ENCODE peak calls at places on chromosomes 13 and 19, in five cellular contexts. One of them, this sample, is unnamed.

GRCh38 chr19:2195914-2196313 is 32.2 kb downstream of the DOT1L start:
- DNase-seq in OCI-LY7: no peak
- DNase-seq in neural progenitor cell: no peak
- DNase-seq in hepatocyte: no peak
- DNase-seq in GM23248: no peak
- DNase-seq in this sample: no peak

GRCh38 chr13:30963794-30964193 is 31.3 kb downstream of the TEX26 start:
- DNase-seq in OCI-LY7: no peak
- DNase-seq in neural progenitor cell: no peak
- DNase-seq in hepatocyte: peak
- DNase-seq in GM23248: peak
- DNase-seq in this sample: no peak

GRCh38 chr13:40060318-40061007 is 405.0 kb downstream of the COG6 start:
- DNase-seq in OCI-LY7: peak
- DNase-seq in neural progenitor cell: no peak
- DNase-seq in hepatocyte: no peak
- DNase-seq in GM23248: peak
- DNase-seq in this sample: no peak

GRCh38 chr13:40581277-40581579 is 85.2 kb downstream of the FOXO1 start:
- DNase-seq in OCI-LY7: peak
- DNase-seq in neural progenitor cell: no peak
- DNase-seq in hepatocyte: no peak
- DNase-seq in GM23248: no peak
- DNase-seq in this sample: no peak

GRCh38 chr13:36421447-36421846 is 10.8 kb upstream of the CCNA1 start:
- DNase-seq in OCI-LY7: no peak
- DNase-seq in neural progenitor cell: no peak
- DNase-seq in hepatocyte: no peak
- DNase-seq in GM23248: peak
- DNase-seq in this sample: no peak

GRCh38 chr13:112983042-112983305 is 14.0 kb downstream of the MCF2L start:
- DNase-seq in OCI-LY7: no peak
- DNase-seq in neural progenitor cell: no peak
- DNase-seq in hepatocyte: no peak
- DNase-seq in GM23248: no peak
- DNase-seq in this sample: no peak

GRCh38 chr19:39996218-39996810 is 546 bp upstream of the ZNF546 start:
- DNase-seq in OCI-LY7: peak
- DNase-seq in neural progenitor cell: no peak
- DNase-seq in hepatocyte: peak
- DNase-seq in GM23248: peak
- DNase-seq in this sample: no peak

GRCh38 chr13:76792680-76793334 is 93.4 kb downstream of the KCTD12 start:
- DNase-seq in OCI-LY7: no peak
- DNase-seq in neural progenitor cell: no peak
- DNase-seq in hepatocyte: no peak
- DNase-seq in GM23248: peak
- DNase-seq in this sample: no peak

GRCh38 chr19:8141726-8142524 is 7.5 kb downstream of the FBN3 start:
- DNase-seq in OCI-LY7: no peak
- DNase-seq in neural progenitor cell: no peak
- DNase-seq in hepatocyte: no peak
- DNase-seq in GM23248: no peak
- DNase-seq in this sample: no peak

GRCh38 chr19:51002542-51003311 is 1.3 kb upstream of the KLK8 start:
- DNase-seq in OCI-LY7: peak
- DNase-seq in neural progenitor cell: peak
- DNase-seq in hepatocyte: peak
- DNase-seq in GM23248: peak
- DNase-seq in this sample: peak

GRCh38 chr19:29260477-29261317 is 47.7 kb upstream of the UQCRFS1 start:
- DNase-seq in OCI-LY7: peak
- DNase-seq in neural progenitor cell: peak
- DNase-seq in hepatocyte: peak
- DNase-seq in GM23248: peak
- DNase-seq in this sample: peak

GRCh38 chr13:45468676-45469075 is 3.9 kb downstream of the COG3 start:
- DNase-seq in OCI-LY7: peak
- DNase-seq in neural progenitor cell: no peak
- DNase-seq in hepatocyte: no peak
- DNase-seq in GM23248: peak
- DNase-seq in this sample: peak

GRCh38 chr19:45972081-45972943 is 1.4 kb downstream of the NOVA2 start:
- DNase-seq in OCI-LY7: no peak
- DNase-seq in neural progenitor cell: no peak
- DNase-seq in hepatocyte: no peak
- DNase-seq in GM23248: no peak
- DNase-seq in this sample: no peak

GRCh38 chr19:4524808-4525562 is 6.7 kb upstream of the PLIN4 start:
- DNase-seq in OCI-LY7: peak
- DNase-seq in neural progenitor cell: peak
- DNase-seq in hepatocyte: peak
- DNase-seq in GM23248: peak
- DNase-seq in this sample: peak

GRCh38 chr13:27565818-27566217 is 54.5 kb downstream of the LNX2 start:
- DNase-seq in OCI-LY7: no peak
- DNase-seq in neural progenitor cell: no peak
- DNase-seq in hepatocyte: no peak
- DNase-seq in GM23248: no peak
- DNase-seq in this sample: no peak
- H3K27ac ChIP-seq in OCI-LY7: no peak
- H3K27ac ChIP-seq in neural progenitor cell: no peak
- H3K27ac ChIP-seq in hepatocyte: no peak
- H3K27ac ChIP-seq in GM23248: no peak
- H3K27ac ChIP-seq in this sample: no peak

DNA sequence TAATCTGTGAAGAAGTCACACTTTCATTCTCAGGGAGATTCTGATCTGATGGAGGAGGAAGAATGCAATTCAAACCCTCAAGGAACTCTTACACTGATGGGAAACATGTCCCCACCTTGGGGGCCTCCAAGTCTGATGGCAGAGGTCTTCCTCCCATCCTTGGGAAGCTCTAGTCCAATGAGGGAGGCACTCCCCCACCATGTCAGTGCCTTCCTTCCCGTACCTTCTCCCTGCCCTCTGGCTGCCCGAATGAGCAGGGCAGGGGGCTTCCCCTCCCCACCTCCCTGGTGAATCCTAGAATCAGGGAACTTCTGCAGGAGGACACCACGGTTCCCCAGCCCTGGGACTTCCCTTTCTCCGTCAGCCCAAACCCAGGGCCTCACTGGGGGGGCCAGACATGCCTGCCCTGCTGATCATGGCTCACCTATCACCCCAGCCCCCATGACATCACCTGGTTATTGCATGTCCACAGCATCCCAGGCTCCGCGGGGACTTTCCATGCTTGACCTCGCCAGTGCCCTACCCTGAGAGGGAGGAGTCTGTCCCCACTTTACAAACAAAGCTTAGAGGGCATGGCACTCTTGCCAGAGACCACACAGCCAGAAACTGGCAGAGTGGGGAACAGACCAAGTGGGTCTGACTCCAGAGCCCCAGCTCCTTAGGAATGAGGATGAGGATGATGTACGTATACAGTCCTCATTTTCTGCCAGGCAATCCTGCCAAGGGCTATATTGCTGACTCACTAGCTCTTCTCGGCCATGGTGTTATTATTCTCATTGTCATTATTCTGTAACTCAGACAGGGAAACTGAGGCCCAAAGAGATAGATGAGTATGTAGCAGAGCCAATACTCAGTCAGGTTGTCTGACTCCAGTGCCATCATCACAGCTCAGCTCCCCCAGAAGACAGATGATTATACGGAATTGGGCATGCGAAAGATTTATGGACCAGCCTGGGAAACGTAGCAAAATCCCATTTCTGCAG is 9.6 kb upstream of the BCL3 start:
- DNase-seq in OCI-LY7: no peak
- DNase-seq in neural progenitor cell: no peak
- DNase-seq in hepatocyte: peak
- DNase-seq in GM23248: peak
- DNase-seq in this sample: no peak
- TF ChIP-seq EZH2phosphoT487 in OCI-LY7: no peak
- TF ChIP-seq EZH2phosphoT487 in neural progenitor cell: no peak
- TF ChIP-seq EZH2phosphoT487 in hepatocyte: no peak
- TF ChIP-seq EZH2phosphoT487 in GM23248: no peak
- TF ChIP-seq EZH2phosphoT487 in this sample: no peak

GRCh38 chr19:48698046-48698445 is 2.3 kb downstream of the FUT2 start:
- DNase-seq in OCI-LY7: no peak
- DNase-seq in neural progenitor cell: no peak
- DNase-seq in hepatocyte: no peak
- DNase-seq in GM23248: peak
- DNase-seq in this sample: no peak

GRCh38 chr19:48696353-48697010 is 711 bp downstream of the FUT2 start:
- DNase-seq in OCI-LY7: no peak
- DNase-seq in neural progenitor cell: peak
- DNase-seq in hepatocyte: no peak
- DNase-seq in GM23248: peak
- DNase-seq in this sample: peak

GRCh38 chr19:48695743-48696352 is at the start of gene FUT2:
- DNase-seq in OCI-LY7: no peak
- DNase-seq in neural progenitor cell: peak
- DNase-seq in hepatocyte: peak
- DNase-seq in GM23248: no peak
- DNase-seq in this sample: peak
- H3K27ac ChIP-seq in OCI-LY7: no peak
- H3K27ac ChIP-seq in neural progenitor cell: no peak
- H3K27ac ChIP-seq in hepatocyte: peak
- H3K27ac ChIP-seq in GM23248: no peak
- H3K27ac ChIP-seq in this sample: peak

GRCh38 chr19:13841339-13842293 is 35.3 kb upstream of the NANOS3 start:
- DNase-seq in OCI-LY7: no peak
- DNase-seq in neural progenitor cell: no peak
- DNase-seq in hepatocyte: peak
- DNase-seq in GM23248: peak
- DNase-seq in this sample: no peak

GRCh38 chr19:13838943-13839192 is 38.1 kb upstream of the NANOS3 start:
- DNase-seq in OCI-LY7: no peak
- DNase-seq in neural progenitor cell: no peak
- DNase-seq in hepatocyte: peak
- DNase-seq in GM23248: no peak
- DNase-seq in this sample: no peak

GRCh38 chr19:13839193-13839937 is 37.6 kb upstream of the NANOS3 start:
- DNase-seq in OCI-LY7: peak
- DNase-seq in neural progenitor cell: peak
- DNase-seq in hepatocyte: peak
- DNase-seq in GM23248: peak
- DNase-seq in this sample: peak

GRCh38 chr19:13840751-13841338 is 36.1 kb upstream of the NANOS3 start:
- DNase-seq in OCI-LY7: no peak
- DNase-seq in neural progenitor cell: no peak
- DNase-seq in hepatocyte: no peak
- DNase-seq in GM23248: no peak
- DNase-seq in this sample: no peak

DNA sequence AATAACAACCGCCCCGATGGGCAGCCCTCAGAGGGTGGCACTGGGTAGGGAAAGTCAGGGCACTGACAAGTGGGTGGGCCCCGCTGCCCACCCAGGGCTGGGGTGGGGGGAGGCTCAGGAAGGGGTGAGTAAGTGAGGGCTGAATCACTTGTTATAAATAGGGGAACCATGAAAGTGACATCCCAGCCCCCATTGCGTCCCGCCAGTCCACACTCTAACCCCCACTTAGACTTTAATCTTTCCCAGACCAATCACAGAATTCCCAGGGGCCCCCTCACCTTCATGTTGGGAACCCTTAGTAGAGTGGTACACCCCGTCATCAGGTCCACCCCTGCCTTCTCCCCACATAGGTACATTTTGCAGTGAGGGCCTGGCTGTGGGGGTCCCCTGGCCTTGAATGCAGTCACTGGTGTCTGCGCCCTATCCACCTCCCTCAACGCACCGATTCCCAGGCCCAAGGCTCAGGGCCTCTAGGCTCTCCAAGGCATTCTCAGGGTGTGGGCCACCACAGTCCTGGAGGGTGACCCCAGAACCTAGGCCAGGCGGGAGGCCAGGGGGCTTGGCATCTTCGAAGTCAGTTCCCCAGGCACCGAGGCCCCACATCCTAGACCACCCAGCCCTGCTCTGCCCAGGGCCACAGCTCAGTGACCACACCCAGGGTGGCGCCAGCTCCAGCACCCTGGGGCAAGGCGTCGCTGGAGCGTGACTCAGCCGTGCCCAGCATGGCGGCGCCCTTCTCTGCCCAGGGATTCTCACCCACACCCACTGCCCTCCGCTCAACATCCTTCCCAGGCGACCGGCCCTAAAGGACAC is 36.8 kb upstream of the NANOS3 start:
- DNase-seq in OCI-LY7: no peak
- DNase-seq in neural progenitor cell: no peak
- DNase-seq in hepatocyte: peak
- DNase-seq in GM23248: peak
- DNase-seq in this sample: no peak
- TF ChIP-seq EZH2phosphoT487 in OCI-LY7: no peak
- TF ChIP-seq EZH2phosphoT487 in neural progenitor cell: no peak
- TF ChIP-seq EZH2phosphoT487 in hepatocyte: no peak
- TF ChIP-seq EZH2phosphoT487 in GM23248: no peak
- TF ChIP-seq EZH2phosphoT487 in this sample: no peak

DNA sequence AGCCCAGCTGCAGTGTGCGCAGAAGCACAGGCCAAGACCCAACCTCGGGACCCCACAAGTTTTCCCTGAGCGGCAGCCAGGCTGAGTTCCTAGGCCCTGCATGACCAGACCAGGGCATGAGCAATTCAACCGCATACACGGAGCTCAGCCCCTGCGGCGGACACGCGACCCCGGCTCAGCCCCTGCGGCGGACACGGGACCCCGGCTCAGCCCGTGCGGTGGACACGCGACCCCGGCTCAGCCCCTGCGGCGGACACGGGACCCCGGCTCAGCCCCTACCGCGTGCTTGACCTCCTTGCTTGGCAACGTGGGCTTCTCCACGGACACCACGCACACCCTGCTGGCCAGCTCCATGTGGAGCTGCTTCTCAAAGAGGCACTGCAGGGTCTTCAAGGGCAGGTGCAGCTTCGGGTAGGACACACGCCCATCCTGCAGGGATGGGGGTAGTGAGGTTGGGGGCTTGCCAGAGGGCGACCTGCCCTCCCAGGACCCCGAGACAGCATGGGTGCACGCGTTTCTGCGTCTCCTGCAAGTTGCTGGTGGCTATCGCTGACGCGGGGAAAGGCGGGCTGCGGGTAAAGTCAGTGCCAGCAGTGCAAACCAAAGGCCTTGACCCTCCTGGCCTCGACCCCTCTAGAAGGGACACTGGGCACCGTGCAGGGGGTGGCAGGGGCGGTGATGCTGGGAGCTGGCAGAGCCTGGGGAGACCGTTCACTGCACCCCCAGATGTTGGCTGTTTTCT is 10.0 kb downstream of the POLRMT start:
- DNase-seq in OCI-LY7: no peak
- DNase-seq in neural progenitor cell: no peak
- DNase-seq in hepatocyte: no peak
- DNase-seq in GM23248: no peak
- DNase-seq in this sample: no peak
- H3K27ac ChIP-seq in OCI-LY7: no peak
- H3K27ac ChIP-seq in neural progenitor cell: no peak
- H3K27ac ChIP-seq in hepatocyte: no peak
- H3K27ac ChIP-seq in GM23248: no peak
- H3K27ac ChIP-seq in this sample: no peak

GRCh38 chr13:24184855-24185254 is 24.3 kb downstream of the SPATA13 start:
- DNase-seq in OCI-LY7: no peak
- DNase-seq in neural progenitor cell: no peak
- DNase-seq in hepatocyte: no peak
- DNase-seq in GM23248: no peak
- DNase-seq in this sample: no peak
- TF ChIP-seq EZH2phosphoT487 in OCI-LY7: no peak
- TF ChIP-seq EZH2phosphoT487 in neural progenitor cell: no peak
- TF ChIP-seq EZH2phosphoT487 in hepatocyte: no peak
- TF ChIP-seq EZH2phosphoT487 in GM23248: no peak
- TF ChIP-seq EZH2phosphoT487 in this sample: no peak

GRCh38 chr19:54415208-54415900 is at the start of gene TTYH1:
- DNase-seq in OCI-LY7: no peak
- DNase-seq in neural progenitor cell: peak
- DNase-seq in hepatocyte: no peak
- DNase-seq in GM23248: no peak
- DNase-seq in this sample: peak
- H3K27ac ChIP-seq in OCI-LY7: no peak
- H3K27ac ChIP-seq in neural progenitor cell: peak
- H3K27ac ChIP-seq in hepatocyte: no peak
- H3K27ac ChIP-seq in GM23248: no peak
- H3K27ac ChIP-seq in this sample: no peak